ENCODE peak calls at places on chromosomes 4 and X, in five cellular contexts. J is psoas muscle, E is transverse colon, Y is aorta, U is right lobe of liver. I is an unnamed sample.

GRCh38 chr4:84648863-84649647 is 66.1 kb downstream of the CDS1 start:
- DNase-seq in Y (no peak), U (no peak), E (peak), J (no peak), I (no peak)

GRCh38 chr4:1406416-1406945 is at the start of gene NKX1-1:
- DNase-seq in U (no peak), E (no peak), J (no peak), Y (peak), I (no peak)

GRCh38 chrX:31298881-31299280 is 227.0 kb upstream of the FTHL17 start:
- DNase-seq in Y (no peak), U (no peak), E (no peak), J (no peak), I (no peak)

GRCh38 chr4:173538148-173538902 is 8.3 kb upstream of the HAND2 start:
- DNase-seq in Y (peak), E (no peak), J (no peak), U (no peak), I (no peak)

GRCh38 chr4:168689791-168690190 is 192.9 kb downstream of the PALLD start:
- DNase-seq in Y (no peak), E (no peak), U (no peak), J (no peak), I (no peak)

GRCh38 chr4:186771624-186772023 is 48.0 kb upstream of the FAT1 start:
- DNase-seq in J (no peak), E (no peak), Y (no peak), U (no peak), I (no peak)

GRCh38 chr4:86033171-86033570 is 326.7 kb downstream of the MAPK10 start:
- DNase-seq in U (no peak), J (peak), Y (peak), E (peak), I (no peak)

GRCh38 chrX:139691843-139692505 is 16.0 kb downstream of the MCF2 start:
- DNase-seq in J (peak), U (no peak), Y (peak), E (no peak), I (no peak)

GRCh38 chr4:37439809-37440518 is 195.4 kb downstream of the NWD2 start:
- DNase-seq in Y (no peak), J (no peak), U (no peak), E (no peak), I (no peak)

GRCh38 chrX:150495496-150495895 is 72.9 kb upstream of the MTM1 start:
- DNase-seq in U (no peak), Y (no peak), J (no peak), E (no peak), I (no peak)

GRCh38 chrX:10444204-10444603 is 176.2 kb downstream of the MID1 start:
- DNase-seq in J (no peak), E (no peak), Y (no peak), U (no peak), I (no peak)

GRCh38 chr4:960140-960735 is 13.1 kb downstream of the DGKQ start:
- DNase-seq in J (peak), Y (peak), U (no peak), E (no peak), I (no peak)

GRCh38 chr4:175070444-175070843 is 152.3 kb downstream of the ADAM29 start:
- DNase-seq in Y (no peak), U (no peak), E (no peak), J (no peak), I (no peak)

GRCh38 chrX:150935466-150935865 is 37.0 kb upstream of the CD99L2 start:
- DNase-seq in J (no peak), Y (no peak), E (no peak), U (no peak), I (no peak)

GRCh38 chr4:181264908-181265307 is 978.3 kb upstream of the TENM3 start:
- DNase-seq in Y (no peak), U (no peak), J (no peak), E (no peak), I (no peak)

GRCh38 chr4:90105274-90105673 is 21.9 kb upstream of the CCSER1 start:
- DNase-seq in U (no peak), J (no peak), E (no peak), Y (no peak), I (no peak)

GRCh38 chrX:154047266-154047665 is 27.6 kb upstream of the IRAK1 start:
- DNase-seq in U (no peak), J (no peak), Y (no peak), E (no peak), I (no peak)

DNA sequence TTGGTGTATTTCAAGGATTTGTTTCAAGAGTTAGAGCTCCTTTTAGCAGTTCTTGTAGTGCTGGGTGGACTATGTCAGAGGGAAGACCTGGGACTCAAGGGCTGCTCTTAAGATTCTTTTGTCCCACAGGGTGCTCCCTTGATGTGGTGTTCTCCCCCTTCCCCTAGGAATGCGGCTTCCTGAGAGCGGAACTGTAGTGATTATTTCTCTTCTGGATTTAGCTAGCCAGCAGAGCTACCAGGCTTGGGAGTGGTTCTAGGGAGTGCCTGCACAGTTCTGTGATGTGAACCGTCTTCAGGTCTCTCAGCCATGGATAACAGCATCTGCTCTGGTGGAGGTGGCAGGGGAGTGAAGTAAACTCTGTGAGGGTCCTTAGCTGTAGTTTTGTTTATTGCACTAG is 336.8 kb downstream of the FSTL5 start:
- DNase-seq in Y (no peak), J (no peak), E (no peak), U (no peak), I (no peak)
- H3K4me3 ChIP-seq in Y (no peak), J (no peak), E (no peak), U (no peak), I (no peak)

DNA sequence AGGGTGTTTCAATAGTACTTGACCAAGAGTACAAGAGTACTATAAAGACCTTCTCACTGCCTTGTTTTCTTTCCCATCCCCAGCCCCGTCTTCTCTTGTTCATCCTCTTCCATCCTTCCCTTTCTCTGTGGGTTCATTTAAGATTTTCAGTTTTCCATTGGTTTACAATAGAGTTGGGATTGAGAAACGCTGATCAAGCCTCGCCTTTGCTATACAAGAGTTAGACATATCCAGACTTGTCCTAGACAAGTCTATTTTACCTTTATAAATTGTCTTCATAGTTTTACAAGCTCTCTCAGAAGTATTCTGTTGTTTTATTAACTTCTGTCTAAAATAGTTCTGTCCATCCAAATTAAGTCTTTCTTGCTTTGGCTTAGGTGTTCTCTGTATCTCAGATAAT is 29.6 kb upstream of the SCML1 start:
- DNase-seq in J (no peak), U (no peak), Y (no peak), E (no peak), I (no peak)
- H3K27ac ChIP-seq in J (no peak), U (no peak), Y (no peak), E (no peak), I (no peak)

GRCh38 chr4:139315221-139315675 is 13.0 kb upstream of the NDUFC1 start:
- DNase-seq in Y (peak), U (no peak), J (no peak), E (no peak), I (peak)
- H3K4me3 ChIP-seq in Y (no peak), U (no peak), J (no peak), E (no peak), I (no peak)

DNA sequence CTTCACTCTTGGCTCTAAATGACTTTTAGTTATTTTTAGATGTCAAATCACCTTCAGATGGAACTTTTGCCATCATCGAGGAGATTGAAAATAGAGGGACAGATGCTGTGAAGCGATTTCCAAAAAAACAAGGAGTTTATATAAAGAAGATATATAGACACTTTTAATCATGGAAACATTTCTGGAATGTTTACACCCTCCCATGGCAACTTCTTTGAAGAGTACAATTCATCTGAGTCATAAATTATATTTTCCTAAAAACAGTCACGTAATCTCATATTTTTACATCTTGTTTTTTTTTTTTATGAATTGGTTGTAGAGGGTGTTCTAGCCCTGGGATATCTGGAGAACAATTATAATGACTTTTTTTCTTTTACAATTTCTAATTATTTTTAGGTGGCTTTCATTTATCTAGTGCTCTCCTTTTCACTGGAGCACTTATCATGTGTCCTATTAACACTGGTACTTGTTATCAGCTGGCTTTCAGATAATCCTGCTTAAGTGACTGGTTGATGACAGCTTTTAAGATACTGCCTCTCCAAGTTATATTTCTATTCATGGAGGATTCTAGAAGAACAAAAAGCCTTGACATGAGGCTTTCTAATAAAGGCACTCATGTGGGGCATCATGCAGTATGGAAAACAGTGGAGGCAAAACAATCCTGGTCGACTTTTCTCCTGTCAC is 24.9 kb downstream of the PCDH7 start:
- DNase-seq in E (no peak), U (no peak), Y (no peak), J (no peak), I (no peak)
- H3K27ac ChIP-seq in E (no peak), U (no peak), Y (peak), J (no peak), I (no peak)

I was measured in Peyer's patch.